ENCODE peak calls at places on chromosomes 13 and 19, in six cellular contexts. One of them, this sample, is unnamed.

GRCh38 chr13:48531416-48532145 is 1.3 kb downstream of the RCBTB2 start:
- DNase-seq in head of caudate nucleus: peak
- DNase-seq in AG20443: no peak
- DNase-seq in foreskin fibroblast: no peak
- DNase-seq in fibroblast of pulmonary artery: no peak
- DNase-seq in naive B cell: no peak
- DNase-seq in this sample: no peak

GRCh38 chr19:3097442-3097871 is 3.3 kb downstream of the GNA11 start:
- DNase-seq in AG20443: no peak
- DNase-seq in foreskin fibroblast: no peak
- DNase-seq in fibroblast of pulmonary artery: no peak
- DNase-seq in naive B cell: no peak
- DNase-seq in head of caudate nucleus: no peak
- DNase-seq in this sample: no peak

GRCh38 chr19:28836366-28836765 is 376.6 kb downstream of the UQCRFS1 start:
- DNase-seq in foreskin fibroblast: no peak
- DNase-seq in head of caudate nucleus: no peak
- DNase-seq in AG20443: no peak
- DNase-seq in naive B cell: no peak
- DNase-seq in fibroblast of pulmonary artery: no peak
- DNase-seq in this sample: no peak

GRCh38 chr19:39381910-39382611 is 8.8 kb downstream of the PAF1 start:
- DNase-seq in head of caudate nucleus: no peak
- DNase-seq in foreskin fibroblast: peak
- DNase-seq in AG20443: no peak
- DNase-seq in fibroblast of pulmonary artery: no peak
- DNase-seq in naive B cell: no peak
- DNase-seq in this sample: no peak

GRCh38 chr13:45255253-45255987 is 54.6 kb upstream of the KCTD4 start:
- DNase-seq in fibroblast of pulmonary artery: no peak
- DNase-seq in naive B cell: no peak
- DNase-seq in AG20443: no peak
- DNase-seq in foreskin fibroblast: no peak
- DNase-seq in head of caudate nucleus: no peak
- DNase-seq in this sample: no peak

GRCh38 chr19:34963531-34964406 is at the start of gene ZNF792:
- DNase-seq in fibroblast of pulmonary artery: peak
- DNase-seq in foreskin fibroblast: peak
- DNase-seq in head of caudate nucleus: peak
- DNase-seq in naive B cell: peak
- DNase-seq in AG20443: peak
- DNase-seq in this sample: peak

GRCh38 chr13:51913421-51914136 is 51.8 kb downstream of the CCDC70 start:
- DNase-seq in naive B cell: no peak
- DNase-seq in fibroblast of pulmonary artery: no peak
- DNase-seq in head of caudate nucleus: no peak
- DNase-seq in AG20443: no peak
- DNase-seq in foreskin fibroblast: peak
- DNase-seq in this sample: no peak

GRCh38 chr13:110182003-110182402 is 125.0 kb downstream of the COL4A1 start:
- DNase-seq in naive B cell: no peak
- DNase-seq in foreskin fibroblast: no peak
- DNase-seq in fibroblast of pulmonary artery: no peak
- DNase-seq in head of caudate nucleus: no peak
- DNase-seq in AG20443: no peak
- DNase-seq in this sample: no peak

GRCh38 chr19:39128511-39129079 is 3.0 kb downstream of the PAK4 start:
- DNase-seq in head of caudate nucleus: no peak
- DNase-seq in fibroblast of pulmonary artery: no peak
- DNase-seq in AG20443: no peak
- DNase-seq in naive B cell: no peak
- DNase-seq in foreskin fibroblast: peak
- DNase-seq in this sample: no peak

This sample was measured in fibroblast of lung.